ENCODE peak calls at places on chromosomes 5 and 9, in four cellular contexts. Q, P, N and X are unnamed samples.

GRCh38 chr9:85741112-85741874 is 461 bp downstream of the AGTPBP1 start:
- DNase-seq in Q (peak), N (peak), P (no peak), X (no peak)

GRCh38 chr9:105154723-105155191 is 89.7 kb upstream of the SLC44A1 start:
- DNase-seq in Q (no peak), P (peak), N (no peak), X (no peak)

GRCh38 chr5:1113805-1114586 is 2.1 kb upstream of the SLC12A7 start:
- DNase-seq in P (no peak), N (no peak), Q (no peak), X (no peak)

GRCh38 chr5:141695627-141696180 is 13.7 kb upstream of the ARAP3 start:
- DNase-seq in N (no peak), P (no peak), Q (no peak), X (no peak)

GRCh38 chr5:168334161-168335094 is 43.0 kb downstream of the WWC1 start:
- DNase-seq in Q (no peak), N (peak), P (peak), X (no peak)

GRCh38 chr5:145834917-145835838 is at the start of gene PRELID2:
- DNase-seq in N (peak), P (peak), Q (peak), X (no peak)

GRCh38 chr5:125696762-125697161 is 726.4 kb upstream of the GRAMD2B start:
- DNase-seq in P (peak), Q (no peak), N (no peak), X (no peak)

GRCh38 chr9:120299785-120300184 is 280.2 kb downstream of the CDK5RAP2 start:
- DNase-seq in Q (no peak), P (no peak), N (no peak), X (no peak)

GRCh38 chr5:147673276-147673675 is 109.3 kb downstream of the JAKMIP2 start:
- DNase-seq in Q (no peak), N (no peak), P (no peak), X (no peak)

GRCh38 chr9:132235894-132236661 is 74.2 kb downstream of the NTNG2 start:
- DNase-seq in N (peak), P (peak), Q (peak), X (peak)

GRCh38 chr5:83530186-83530585 is 58.6 kb downstream of the VCAN start:
- DNase-seq in Q (no peak), N (no peak), P (no peak), X (no peak)

GRCh38 chr5:143820451-143820850 is 8.5 kb downstream of the HMHB1 start:
- DNase-seq in P (no peak), Q (no peak), N (no peak), X (no peak)

GRCh38 chr9:92970467-92970923 is 23.2 kb downstream of the FGD3 start:
- DNase-seq in N (no peak), P (peak), Q (no peak), X (no peak)

GRCh38 chr9:129451089-129451656 is 169.7 kb downstream of the C9orf50 start:
- DNase-seq in P (peak), Q (no peak), N (no peak), X (no peak)

GRCh38 chr5:103472820-103473219 is 89.8 kb downstream of the NUDT12 start:
- DNase-seq in Q (no peak), N (peak), P (peak), X (no peak)

GRCh38 chr5:88660326-88660946 is 222.5 kb downstream of the MEF2C start:
- DNase-seq in Q (no peak), N (peak), P (no peak), X (no peak)

GRCh38 chr5:176397736-176398420 is 9.3 kb downstream of the HIGD2A start:
- DNase-seq in N (no peak), P (no peak), Q (no peak), X (no peak)

GRCh38 chr9:124030969-124031451 is 19.4 kb downstream of the LHX2 start:
- DNase-seq in N (no peak), Q (no peak), P (peak), X (no peak)

GRCh38 chr5:153965102-153965645 is 73.5 kb downstream of the FAM114A2 start:
- DNase-seq in N (peak), Q (no peak), P (peak), X (peak)

GRCh38 chr9:77589046-77589795 is 58.9 kb downstream of the GNA14 start:
- DNase-seq in Q (no peak), N (peak), P (no peak), X (peak)

GRCh38 chr9:10252174-10252573 is 360.6 kb downstream of the PTPRD start:
- DNase-seq in Q (no peak), P (peak), N (no peak), X (no peak)

GRCh38 chr9:79492092-79492995 is 79.4 kb upstream of the TLE4 start:
- DNase-seq in P (peak), N (no peak), Q (no peak), X (no peak)

GRCh38 chr9:20557890-20558608 is 64.2 kb downstream of the MLLT3 start:
- DNase-seq in Q (no peak), N (no peak), P (no peak), X (no peak)

DNA sequence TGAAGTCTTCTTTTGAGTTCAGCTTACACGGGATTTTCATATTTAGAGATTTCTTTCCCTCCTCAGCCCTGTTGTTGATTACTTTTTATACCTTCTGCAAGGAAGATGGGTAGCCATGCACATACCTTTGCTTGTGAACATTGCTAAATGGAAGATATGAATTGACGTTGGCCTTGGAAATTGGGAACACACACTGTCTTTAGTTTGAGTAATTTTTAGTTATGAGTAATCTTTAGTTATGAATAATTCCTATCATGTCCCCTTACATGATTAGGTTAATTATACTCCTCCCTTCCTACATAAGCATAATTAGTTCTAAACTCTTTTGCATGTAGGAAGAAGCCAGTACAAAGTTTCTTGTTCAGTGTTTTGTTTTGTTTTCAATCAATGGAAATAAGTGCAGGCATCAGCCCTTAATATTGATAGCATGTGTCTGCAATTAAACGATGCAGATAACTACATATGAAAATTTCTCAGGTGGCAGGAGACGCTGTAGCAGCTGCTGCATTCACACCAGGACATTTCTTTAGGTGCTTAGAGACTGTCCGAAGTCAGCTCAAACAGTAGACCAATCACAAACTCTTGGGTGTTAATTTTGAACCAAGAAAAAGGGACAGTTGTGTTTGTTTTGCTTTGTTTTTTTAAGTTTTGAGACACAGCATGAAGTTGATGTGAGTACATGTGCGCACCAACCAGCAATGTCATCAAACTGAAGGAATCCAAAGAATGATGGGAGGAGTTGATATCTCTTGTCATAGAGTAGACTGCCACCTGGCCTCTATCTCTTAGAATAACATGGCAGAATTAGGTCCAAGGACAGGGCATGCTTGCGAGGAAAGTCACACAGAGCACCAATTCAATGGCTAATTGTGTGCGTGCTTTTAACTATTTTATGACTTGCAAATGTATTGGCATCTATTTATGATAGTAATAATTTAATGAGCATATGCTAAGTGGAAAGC is 51.4 kb downstream of the SMARCA2 start:
- DNase-seq in N (no peak), P (peak), Q (no peak), X (peak)
- TF ChIP-seq CTCF in N (peak), P (peak), Q (peak), X (peak)

GRCh38 chr5:133234273-133234672 is 182.5 kb downstream of the HSPA4 start:
- DNase-seq in P (no peak), Q (no peak), N (no peak), X (no peak)

GRCh38 chr5:133232435-133232834 is 180.6 kb downstream of the HSPA4 start:
- DNase-seq in P (no peak), N (no peak), Q (no peak), X (no peak)

GRCh38 chr5:133232911-133233310 is 181.1 kb downstream of the HSPA4 start:
- DNase-seq in Q (no peak), N (no peak), P (no peak), X (no peak)

GRCh38 chr5:133234911-133235310 is 183.1 kb downstream of the HSPA4 start:
- DNase-seq in N (no peak), Q (no peak), P (no peak), X (no peak)

DNA sequence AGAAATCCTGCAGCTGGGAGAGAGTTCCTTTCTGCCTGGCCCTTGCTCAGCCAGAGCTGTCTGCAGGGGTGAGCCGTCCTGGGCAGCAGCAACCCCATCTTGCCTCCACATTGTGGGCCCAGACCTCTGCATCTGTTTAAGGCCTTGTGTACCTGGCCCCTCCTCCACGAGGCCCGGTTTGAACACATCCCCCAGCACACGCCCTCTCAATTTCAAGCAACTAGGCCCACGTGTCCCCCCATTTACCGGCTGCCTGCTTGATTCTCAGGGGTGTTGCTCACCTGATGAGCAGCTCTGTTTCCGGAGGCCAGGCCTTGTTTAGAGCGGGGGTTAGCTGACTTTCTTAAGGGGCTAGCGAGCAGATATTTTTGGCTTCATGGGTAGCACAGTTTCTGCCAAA is 181.8 kb downstream of the HSPA4 start:
- DNase-seq in P (no peak), N (no peak), Q (no peak), X (no peak)
- TF ChIP-seq CTCF in P (no peak), N (no peak), Q (no peak), X (no peak)

GRCh38 chr9:16712800-16713199 is 157.7 kb downstream of the BNC2 start:
- DNase-seq in Q (no peak), P (no peak), N (no peak), X (no peak)

GRCh38 chr9:16718296-16718695 is 152.2 kb downstream of the BNC2 start:
- DNase-seq in N (no peak), P (no peak), Q (no peak), X (no peak)

GRCh38 chr9:16716631-16717030 is 153.8 kb downstream of the BNC2 start:
- DNase-seq in N (no peak), P (no peak), Q (no peak), X (no peak)

GRCh38 chr9:16718952-16719351 is 151.5 kb downstream of the BNC2 start:
- DNase-seq in P (no peak), N (no peak), Q (no peak), X (no peak)

DNA sequence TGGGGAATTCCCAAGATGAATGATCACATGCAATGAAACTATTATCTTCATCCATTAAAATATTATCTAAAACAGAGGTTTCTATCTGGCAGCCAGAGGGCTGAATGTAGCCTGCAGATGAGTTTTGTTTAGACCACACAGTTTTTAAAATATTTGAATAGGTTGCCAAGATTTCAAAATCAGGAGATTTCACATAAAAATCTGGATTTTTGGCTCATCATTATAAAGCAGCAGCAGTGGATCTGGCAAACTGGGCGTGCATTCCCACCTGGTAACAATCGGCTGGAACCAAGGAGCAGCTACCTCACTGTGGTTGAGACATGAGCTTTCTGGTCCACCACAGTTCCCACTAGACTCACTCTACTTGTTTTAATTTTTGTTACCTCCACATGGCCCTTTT is 155.1 kb downstream of the BNC2 start:
- DNase-seq in Q (no peak), P (no peak), N (no peak), X (no peak)
- TF ChIP-seq CTCF in Q (no peak), P (no peak), N (no peak), X (no peak)

GRCh38 chr9:16282216-16282615 is 588.3 kb downstream of the BNC2 start:
- DNase-seq in N (no peak), P (peak), Q (no peak), X (no peak)
- TF ChIP-seq CTCF in N (no peak), P (no peak), Q (no peak), X (no peak)

GRCh38 chr5:6373081-6373846 is 5.1 kb downstream of the MED10 start:
- DNase-seq in Q (no peak), P (no peak), N (no peak), X (no peak)

GRCh38 chr5:6372251-6373080 is 5.9 kb downstream of the MED10 start:
- DNase-seq in N (no peak), Q (no peak), P (no peak), X (no peak)

GRCh38 chr5:6370580-6370979 is 7.8 kb downstream of the MED10 start:
- DNase-seq in P (no peak), N (no peak), Q (no peak), X (no peak)

GRCh38 chr5:6365977-6366590 is 12.3 kb downstream of the MED10 start:
- DNase-seq in N (no peak), P (no peak), Q (no peak), X (no peak)

DNA sequence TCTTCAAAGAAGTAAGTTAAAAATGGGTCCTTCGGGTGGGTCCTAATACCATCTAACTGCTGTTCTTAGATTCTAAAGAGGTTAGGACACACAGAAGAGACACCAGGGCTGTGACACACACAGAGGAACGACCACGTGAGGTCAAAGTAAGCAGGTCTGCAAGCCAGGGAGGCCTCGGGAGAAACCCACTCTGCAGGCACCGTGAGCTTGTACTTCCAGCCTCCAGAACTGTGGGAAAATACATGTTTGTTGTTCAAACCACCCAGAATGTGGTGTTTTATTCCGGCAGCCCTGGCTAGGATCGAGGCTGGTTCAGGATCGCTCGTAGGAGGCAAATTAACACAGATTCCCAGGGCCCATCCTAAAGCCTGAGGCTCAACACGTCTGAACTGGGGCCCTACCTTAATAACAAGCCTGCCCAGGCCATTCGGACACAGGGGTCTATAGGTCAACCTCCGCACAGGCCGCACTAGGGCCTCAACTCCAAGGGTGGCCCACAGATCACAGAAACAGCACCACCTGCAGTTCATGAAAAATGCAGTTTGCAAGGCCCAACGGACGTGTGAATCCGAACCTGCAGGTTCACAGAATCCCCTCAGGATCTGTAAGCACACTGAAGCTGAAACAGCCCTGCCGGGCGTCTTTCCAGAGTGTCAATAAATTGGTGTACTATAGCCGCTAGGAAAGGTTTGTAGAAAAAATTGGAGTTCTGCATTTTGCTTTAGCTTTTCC is 7.1 kb downstream of the MED10 start:
- DNase-seq in Q (no peak), P (no peak), N (no peak), X (no peak)
- TF ChIP-seq CTCF in Q (no peak), P (no peak), N (no peak), X (no peak)

GRCh38 chr5:55692509-55692908 is 19.6 kb downstream of the SLC38A9 start:
- DNase-seq in N (no peak), Q (no peak), P (no peak), X (peak)

GRCh38 chr5:55694152-55694830 is 17.8 kb downstream of the SLC38A9 start:
- DNase-seq in P (peak), N (no peak), Q (no peak), X (peak)

GRCh38 chr5:55691265-55692105 is 20.6 kb downstream of the SLC38A9 start:
- DNase-seq in P (peak), Q (no peak), N (peak), X (peak)

GRCh38 chr5:55692106-55692417 is 20.1 kb downstream of the SLC38A9 start:
- DNase-seq in Q (no peak), P (no peak), N (no peak), X (no peak)
- TF ChIP-seq CTCF in Q (no peak), P (peak), N (peak), X (no peak)